ENCODE peak calls at places on chromosomes 13 and 19, in six cellular contexts. B, H, G, R, A and P are unnamed samples.

GRCh38 chr13:30143671-30144400 is 163.5 kb downstream of the KATNAL1 start:
- DNase-seq in B (peak), H (no peak), G (peak), R (peak), A (no peak), P (no peak)

GRCh38 chr13:71758823-71759222 is 108.2 kb downstream of the DACH1 start:
- DNase-seq in B (no peak), H (no peak), G (no peak), R (no peak), A (no peak), P (no peak)

GRCh38 chr13:30872685-30873443 is 33.2 kb upstream of the MEDAG start:
- DNase-seq in B (peak), H (no peak), G (peak), R (peak), A (no peak), P (no peak)

GRCh38 chr13:44573071-44573470 is 3.1 kb downstream of the TSC22D1 start:
- DNase-seq in B (no peak), H (no peak), G (no peak), R (no peak), A (no peak), P (no peak)

GRCh38 chr19:2041686-2042484 is 9.2 kb downstream of the MKNK2 start:
- DNase-seq in B (no peak), H (peak), G (peak), R (peak), A (peak), P (peak)

GRCh38 chr19:45306040-45306439 is 16.6 kb downstream of the CKM start:
- DNase-seq in B (no peak), H (no peak), G (no peak), R (peak), A (no peak), P (no peak)

GRCh38 chr13:108915634-108916497 is 286.5 kb downstream of the MYO16 start:
- DNase-seq in B (peak), H (peak), G (peak), R (peak), A (peak), P (peak)

GRCh38 chr13:88063741-88064140 is 392.6 kb downstream of the SLITRK5 start:
- DNase-seq in B (no peak), H (no peak), G (no peak), R (no peak), A (no peak), P (no peak)

GRCh38 chr13:51632643-51633357 is 48.5 kb downstream of the WDFY2 start:
- DNase-seq in B (no peak), H (no peak), G (no peak), R (no peak), A (no peak), P (no peak)

GRCh38 chr19:47247308-47247990 is 8.9 kb upstream of the CCDC9 start:
- DNase-seq in B (peak), H (peak), G (peak), R (peak), A (peak), P (peak)

GRCh38 chr19:29623726-29624488 is 17.8 kb downstream of the POP4 start:
- DNase-seq in B (no peak), H (peak), G (no peak), R (no peak), A (no peak), P (no peak)

GRCh38 chr19:13835791-13836723 is 40.8 kb downstream of the ZSWIM4 start:
- DNase-seq in B (peak), H (peak), G (no peak), R (no peak), A (no peak), P (no peak)

GRCh38 chr13:93775027-93775426 is 548.4 kb downstream of the GPC6 start:
- DNase-seq in B (no peak), H (no peak), G (no peak), R (no peak), A (no peak), P (no peak)